ENCODE peak calls at places on chromosome 16, in four cellular contexts. L, I, Z and G are unnamed samples.

GRCh38 chr16:75097941-75098897 is 18.4 kb downstream of the LDHD start:
- DNase-seq in L (peak), I (no peak), Z (no peak), G (no peak)

GRCh38 chr16:24858219-24859041 is 12.7 kb downstream of the SLC5A11 start:
- DNase-seq in L (peak), I (peak), Z (peak), G (no peak)

GRCh38 chr16:457732-458400 is 32.4 kb downstream of the RAB11FIP3 start:
- DNase-seq in L (no peak), I (no peak), Z (no peak), G (no peak)

GRCh38 chr16:22942812-22943211 is 128.8 kb downstream of the HS3ST2 start:
- DNase-seq in L (no peak), I (no peak), Z (no peak), G (no peak)

GRCh38 chr16:85554114-85554790 is 58.9 kb upstream of the GSE1 start:
- DNase-seq in L (peak), I (peak), Z (peak), G (peak)

GRCh38 chr16:84262939-84263338 is 23.1 kb upstream of the KCNG4 start:
- DNase-seq in L (no peak), I (no peak), Z (no peak), G (no peak)

GRCh38 chr16:24986512-24987303 is 28.5 kb downstream of the ARHGAP17 start:
- DNase-seq in L (no peak), I (peak), Z (peak), G (peak)

GRCh38 chr16:4700997-4701743 is 7.8 kb downstream of the NUDT16L1 start:
- DNase-seq in L (no peak), I (no peak), Z (no peak), G (peak)